ENCODE peak calls at places on chromosomes 1 and 21, in ten cellular contexts. F is ovary, Q is epithelial cell of esophagus, R is OCI-LY7, Z is A673, B is mesendoderm, S is PC-3, D is A549, I is cardiac fibroblast, V is IMR-90. K is an unnamed sample.

GRCh38 chr21:42657676-42658319 is 4.4 kb downstream of the PDE9A start:
- DNase-seq in F (no peak), D (no peak), V (no peak), Q (no peak), B (no peak), I (no peak), R (peak), Z (no peak), S (no peak), K (no peak)

GRCh38 chr1:227961651-227962050 is 13.9 kb upstream of the WNT9A start:
- DNase-seq in V (no peak), S (no peak), R (peak), I (no peak), B (no peak), Z (no peak), D (no peak), Q (no peak), F (no peak), K (no peak)

GRCh38 chr1:220370041-220370700 is 97.9 kb upstream of the RAB3GAP2 start:
- DNase-seq in F (no peak), Q (peak), Z (peak), V (peak), R (no peak), D (peak), S (peak), I (peak), B (peak), K (no peak)

GRCh38 chr1:238409191-238409846 is 518.6 kb upstream of the ZP4 start:
- DNase-seq in D (no peak), F (no peak), S (peak), Q (peak), V (peak), B (no peak), R (no peak), I (peak), Z (no peak), K (no peak)

GRCh38 chr1:205531191-205532025 is 26.9 kb downstream of the CDK18 start:
- DNase-seq in S (no peak), F (no peak), I (no peak), D (no peak), B (no peak), Q (no peak), V (no peak), R (no peak), Z (no peak), K (no peak)

GRCh38 chr1:109891930-109892329 is 18.7 kb upstream of the CSF1 start:
- DNase-seq in B (no peak), I (no peak), Q (no peak), Z (no peak), R (peak), F (no peak), D (no peak), V (no peak), S (no peak), K (no peak)

GRCh38 chr1:78004719-78005346 is at the start of gene DNAJB4:
- DNase-seq in V (peak), Z (peak), D (peak), F (peak), B (peak), R (peak), S (peak), I (peak), Q (peak), K (peak)

GRCh38 chr1:41739061-41739955 is 179.4 kb downstream of the HIVEP3 start:
- DNase-seq in I (peak), D (no peak), Q (peak), Z (peak), S (no peak), V (peak), R (no peak), F (no peak), B (no peak), K (peak)

GRCh38 chr1:108701176-108701849 is 9.2 kb downstream of the PRPF38B start:
- DNase-seq in F (no peak), V (no peak), Q (no peak), Z (no peak), S (no peak), R (no peak), D (no peak), I (no peak), B (no peak), K (no peak)

GRCh38 chr1:235929216-235929615 is 62.5 kb upstream of the LYST start:
- DNase-seq in S (no peak), B (no peak), R (no peak), Q (no peak), D (no peak), I (no peak), F (no peak), V (no peak), Z (no peak), K (no peak)

GRCh38 chr1:25099343-25099951 is 132.9 kb downstream of the SYF2 start:
- DNase-seq in B (no peak), D (no peak), Q (no peak), F (no peak), V (no peak), R (peak), I (no peak), S (no peak), Z (no peak), K (no peak)

GRCh38 chr1:174051956-174052355 is 29.8 kb upstream of the RC3H1 start:
- DNase-seq in V (no peak), Z (peak), I (peak), R (no peak), Q (no peak), F (no peak), S (no peak), B (no peak), D (no peak), K (no peak)

GRCh38 chr1:51305371-51305823 is 25.0 kb downstream of the TTC39A start:
- DNase-seq in Z (no peak), I (no peak), B (peak), D (peak), V (no peak), R (no peak), S (no peak), Q (no peak), F (no peak), K (no peak)

DNA sequence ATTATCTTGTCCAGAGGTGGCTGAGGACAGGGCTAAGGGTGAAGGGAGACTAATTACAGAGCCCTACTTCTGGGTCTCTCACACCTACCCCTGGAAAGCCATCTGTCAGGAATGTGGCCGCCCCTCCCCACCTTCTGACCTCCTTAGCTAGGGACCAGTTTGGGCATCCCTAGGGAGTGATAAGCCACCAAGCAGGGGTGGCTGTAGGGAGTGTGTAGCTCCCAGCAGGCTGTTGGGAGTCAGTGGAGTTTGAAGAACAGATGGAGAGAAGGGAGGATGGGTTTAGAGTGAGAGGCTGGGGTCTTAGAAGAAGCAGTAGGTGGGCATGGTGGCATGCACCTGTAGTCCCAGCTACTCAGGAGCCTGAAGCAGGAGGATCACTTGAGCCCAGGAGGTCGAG is 808 bp upstream of the SERINC2 start:
- DNase-seq in F (no peak), Z (no peak), V (no peak), R (no peak), D (no peak), S (no peak), B (no peak), I (no peak), Q (no peak), K (no peak)
- H3K4me3 ChIP-seq in F (no peak), Z (no peak), V (no peak), R (no peak), D (peak), S (peak), B (no peak), I (no peak), Q (no peak), K (no peak)

GRCh38 chr1:151510957-151511635 is at the start of gene CGN:
- DNase-seq in S (peak), R (peak), I (peak), V (peak), D (peak), Q (peak), B (peak), Z (peak), F (peak), K (peak)

GRCh38 chr1:151509350-151510019 is 1.7 kb upstream of the CGN start:
- DNase-seq in I (no peak), Q (no peak), R (no peak), V (no peak), S (no peak), Z (no peak), B (no peak), F (no peak), D (no peak), K (no peak)

GRCh38 chr1:151508721-151509292 is 2.4 kb upstream of the CGN start:
- DNase-seq in F (no peak), B (peak), Z (no peak), V (no peak), D (peak), Q (peak), S (peak), I (no peak), R (no peak), K (no peak)

GRCh38 chr1:151510614-151510956 is 602 bp upstream of the CGN start:
- DNase-seq in I (no peak), D (no peak), B (no peak), V (no peak), F (no peak), S (no peak), Z (no peak), R (no peak), Q (no peak), K (no peak)

GRCh38 chr1:151510020-151510405 is 1.2 kb upstream of the CGN start:
- DNase-seq in B (peak), V (no peak), R (no peak), Z (no peak), Q (no peak), F (no peak), I (no peak), S (no peak), D (peak), K (no peak)
- H3K4me3 ChIP-seq in B (no peak), V (no peak), R (peak), Z (no peak), Q (no peak), F (no peak), I (no peak), S (peak), D (no peak), K (no peak)

GRCh38 chr1:229229721-229230135 is 41.2 kb upstream of the RAB4A start:
- DNase-seq in B (no peak), Q (no peak), I (peak), R (no peak), F (peak), Z (no peak), S (no peak), D (no peak), V (no peak), K (peak)
- H3K4me3 ChIP-seq in B (no peak), Q (peak), I (no peak), R (no peak), F (no peak), Z (no peak), S (peak), D (no peak), V (no peak), K (no peak)

GRCh38 chr1:203131548-203132200 is 4.1 kb downstream of the ADORA1 start:
- DNase-seq in I (no peak), D (no peak), F (no peak), R (no peak), V (no peak), Q (no peak), Z (no peak), S (no peak), B (no peak), K (no peak)

GRCh38 chr1:203130358-203130992 is 2.9 kb downstream of the ADORA1 start:
- DNase-seq in Z (no peak), S (no peak), B (no peak), V (no peak), F (no peak), Q (no peak), R (no peak), I (no peak), D (no peak), K (no peak)

GRCh38 chr1:203128691-203129500 is 1.4 kb downstream of the ADORA1 start:
- DNase-seq in B (no peak), S (no peak), Q (no peak), Z (no peak), D (no peak), I (no peak), R (no peak), F (no peak), V (no peak), K (no peak)

GRCh38 chr1:203127672-203128611 is at the start of gene ADORA1:
- DNase-seq in S (peak), Q (peak), B (peak), I (peak), V (peak), R (no peak), D (peak), Z (no peak), F (peak), K (peak)

GRCh38 chr1:203129501-203130231 is 2.1 kb downstream of the ADORA1 start:
- DNase-seq in Z (no peak), D (no peak), F (no peak), S (no peak), B (no peak), I (peak), R (no peak), V (no peak), Q (no peak), K (no peak)
- H3K4me3 ChIP-seq in Z (no peak), D (no peak), F (no peak), S (no peak), B (no peak), I (peak), R (no peak), V (no peak), Q (no peak), K (no peak)

GRCh38 chr1:1307261-1307907 is 346 bp downstream of the ACAP3 start:
- DNase-seq in F (peak), S (peak), Z (no peak), D (no peak), I (no peak), Q (no peak), R (no peak), B (no peak), V (no peak), K (no peak)

GRCh38 chr1:1305300-1306069 is 2.2 kb downstream of the ACAP3 start:
- DNase-seq in S (peak), B (peak), Z (peak), F (peak), R (peak), I (peak), Q (peak), V (peak), D (peak), K (peak)

GRCh38 chr1:1304331-1305299 is 3.1 kb downstream of the ACAP3 start:
- DNase-seq in Q (peak), V (peak), F (peak), B (peak), I (peak), R (no peak), Z (peak), S (no peak), D (peak), K (peak)

GRCh38 chr1:1306661-1307260 is 969 bp downstream of the ACAP3 start:
- DNase-seq in I (no peak), Z (no peak), F (no peak), Q (peak), S (peak), R (no peak), V (no peak), D (no peak), B (no peak), K (no peak)

GRCh38 chr1:1306070-1306660 is 1.6 kb downstream of the ACAP3 start:
- DNase-seq in V (peak), Z (peak), R (peak), F (no peak), B (peak), S (no peak), D (no peak), Q (no peak), I (peak), K (no peak)
- H3K4me3 ChIP-seq in V (peak), Z (peak), R (peak), F (peak), B (no peak), S (peak), D (peak), Q (peak), I (peak), K (peak)

DNA sequence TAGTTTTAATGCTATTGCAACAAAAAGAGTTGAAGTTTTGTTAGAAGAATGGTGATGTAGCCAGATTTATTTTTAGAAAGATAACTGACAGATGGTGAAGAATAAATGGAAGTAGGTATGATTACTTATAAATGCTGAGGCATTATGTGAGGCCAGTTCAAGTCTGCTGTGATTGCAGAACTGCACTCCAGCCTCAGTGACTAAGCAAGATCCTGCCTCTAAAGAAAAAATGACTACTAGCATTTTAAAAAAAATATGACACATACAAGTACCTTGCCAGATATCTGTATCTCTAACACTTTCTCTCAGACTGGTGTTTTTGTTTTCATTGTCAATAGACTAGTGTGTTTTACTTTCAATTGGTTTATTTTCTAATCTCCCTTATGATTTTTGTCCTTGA is 1242.4 kb upstream of the ADGRL4 start:
- DNase-seq in R (no peak), B (no peak), D (no peak), Q (peak), V (peak), S (peak), Z (no peak), F (no peak), I (peak), K (no peak)
- H3K4me3 ChIP-seq in R (no peak), B (no peak), D (no peak), Q (no peak), V (no peak), S (no peak), Z (no peak), F (no peak), I (no peak), K (no peak)

DNA sequence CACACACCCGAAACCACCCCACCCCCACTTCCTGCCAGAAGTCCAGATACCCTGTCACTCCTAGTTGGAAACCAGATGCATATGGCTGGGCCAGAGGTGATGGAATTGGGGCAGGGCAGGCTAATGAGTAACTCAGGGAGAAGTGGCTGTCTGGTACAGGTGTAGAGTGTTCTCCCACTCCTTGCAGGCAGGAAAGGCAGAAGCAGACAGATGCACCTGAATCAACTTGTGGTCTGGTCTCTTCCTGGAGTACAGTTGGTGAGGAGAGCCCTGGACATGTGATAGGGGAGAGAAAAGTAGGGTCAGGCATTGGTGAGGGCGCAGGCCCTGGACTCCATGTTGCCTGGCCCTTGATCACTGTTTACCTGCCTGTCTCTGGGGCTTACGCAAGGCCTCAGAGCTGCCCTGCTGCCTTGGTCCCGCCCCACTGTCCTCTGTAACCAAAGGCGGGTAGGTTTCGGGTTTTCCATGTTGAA is 2.5 kb downstream of the CGN start:
- DNase-seq in D (no peak), F (no peak), S (peak), Z (no peak), V (peak), B (peak), R (peak), Q (peak), I (no peak), K (no peak)
- H3K4me3 ChIP-seq in D (no peak), F (no peak), S (peak), Z (no peak), V (no peak), B (no peak), R (no peak), Q (no peak), I (no peak), K (no peak)

GRCh38 chr1:19646366-19646765 is 2.3 kb downstream of the NBL1 start:
- DNase-seq in D (peak), S (peak), B (no peak), V (no peak), F (no peak), R (no peak), Z (no peak), I (no peak), Q (peak), K (no peak)
- H3K4me3 ChIP-seq in D (no peak), S (no peak), B (no peak), V (no peak), F (peak), R (no peak), Z (no peak), I (peak), Q (peak), K (peak)